ENCODE peak calls at places on chromosomes 5 and 9, in nine cellular contexts. X, V, F, G, I, K, U, C and W are unnamed samples.

GRCh38 chr5:169697518-169697890 is 60.4 kb downstream of the DOCK2 start:
- DNase-seq in C (no peak), G (no peak), F (no peak), U (no peak), V (no peak), I (no peak), X (no peak), K (no peak), W (no peak)

GRCh38 chr9:113919825-113920224 is 43.7 kb downstream of the ZNF618 start:
- DNase-seq in I (no peak), V (no peak), X (no peak), K (no peak), G (peak; percentile 44), C (no peak), F (no peak), U (no peak), W (no peak)

GRCh38 chr9:112046181-112046580 is 128.9 kb downstream of the SUSD1 start:
- DNase-seq in K (no peak), F (peak; percentile 29), G (no peak), I (no peak), X (no peak), U (no peak), C (no peak), V (peak; percentile 65), W (no peak)

GRCh38 chr9:126117158-126117425 is 209.5 kb upstream of the MVB12B start:
- DNase-seq in K (no peak), X (no peak), G (no peak), F (no peak), I (no peak), U (no peak), V (no peak), C (no peak), W (no peak)

GRCh38 chr5:177511796-177512675 is 2.4 kb upstream of the DOK3 start:
- DNase-seq in I (no peak), X (no peak), C (no peak), U (no peak), F (no peak), G (no peak), K (no peak), V (no peak), W (no peak)

GRCh38 chr5:135135530-135136201 is 101.6 kb upstream of the PITX1 start:
- DNase-seq in F (peak; percentile 70), I (peak; percentile 66), V (no peak), X (peak; percentile 63), K (peak; percentile 12), C (peak; percentile 14), U (no peak), G (no peak), W (no peak)

GRCh38 chr9:117547904-117548303 is 133.0 kb upstream of the ASTN2 start:
- DNase-seq in F (no peak), V (no peak), C (no peak), G (no peak), X (no peak), U (no peak), K (no peak), I (no peak), W (no peak)

GRCh38 chr5:1564824-1565736 is 41.3 kb upstream of the LPCAT1 start:
- DNase-seq in C (no peak), K (no peak), X (peak; percentile 13), I (no peak), G (no peak), U (no peak), V (no peak), F (no peak), W (no peak)

GRCh38 chr9:92206490-92206889 is 87.0 kb downstream of the IARS1 start:
- DNase-seq in F (no peak), U (no peak), V (peak; percentile 30), I (no peak), G (no peak), K (no peak), C (peak; percentile 12), X (no peak), W (no peak)

GRCh38 chr5:39765381-39765780 is 340.6 kb upstream of the DAB2 start:
- DNase-seq in X (no peak), K (peak; percentile 74), G (no peak), V (no peak), F (no peak), U (no peak), I (no peak), C (no peak), W (no peak)

GRCh38 chr9:98708933-98709911 is at the start of gene GABBR2:
- DNase-seq in K (no peak), U (no peak), I (no peak), X (no peak), V (no peak), G (peak; percentile 68), C (no peak), F (peak; percentile 15), W (no peak)

GRCh38 chr5:112709416-112709815 is 28.3 kb upstream of the APC start:
- DNase-seq in X (no peak), C (no peak), G (no peak), I (no peak), K (no peak), F (no peak), U (no peak), V (no peak), W (no peak)

GRCh38 chr9:35306281-35306680 is 144.5 kb downstream of the UNC13B start:
- DNase-seq in X (no peak), I (no peak), G (no peak), K (peak; percentile 31), F (no peak), V (peak; percentile 47), U (no peak), C (peak; percentile 20), W (no peak)

GRCh38 chr9:4226331-4227250 is 73.3 kb downstream of the GLIS3 start:
- DNase-seq in U (no peak), V (no peak), F (peak; percentile 64), K (no peak), C (no peak), G (peak; percentile 16), X (no peak), I (no peak), W (no peak)

GRCh38 chr9:101354143-101354764 is 30.6 kb downstream of the BAAT start:
- DNase-seq in F (peak; percentile 90), K (no peak), X (no peak), U (no peak), I (no peak), V (no peak), C (no peak), G (no peak), W (no peak)

GRCh38 chr9:78985084-78985738 is 586.6 kb upstream of the TLE4 start:
- DNase-seq in U (no peak), G (no peak), V (peak; percentile 31), F (no peak), C (no peak), K (peak; percentile 3), I (no peak), X (no peak), W (no peak)

GRCh38 chr9:127059648-127060365 is 62.6 kb downstream of the ANGPTL2 start:
- DNase-seq in K (no peak), X (no peak), C (no peak), U (no peak), G (no peak), I (no peak), F (no peak), V (no peak), W (peak; percentile 5)

GRCh38 chr9:14535161-14535930 is 157.9 kb downstream of the ZDHHC21 start:
- DNase-seq in K (no peak), X (no peak), U (no peak), C (no peak), V (no peak), G (no peak), I (no peak), F (no peak), W (no peak)

GRCh38 chr5:102971693-102972293 is 148.1 kb downstream of the GIN1 start:
- DNase-seq in V (peak; percentile 18), C (no peak), G (peak; percentile 37), X (no peak), K (peak; percentile 37), U (no peak), I (no peak), F (peak; percentile 42), W (peak; percentile 5)
- TF ChIP-seq CTCF in V (peak; percentile 41), C (peak; percentile 58), G (peak; percentile 45), X (no peak), K (peak; percentile 59), U (peak; percentile 29), I (peak; percentile 47), F (peak; percentile 68), W (peak; percentile 58)

GRCh38 chr5:16937023-16937379 is 913 bp upstream of the MYO10 start:
- DNase-seq in X (peak; percentile 77), K (no peak), C (no peak), U (no peak), G (peak; percentile 17), F (no peak), V (no peak), I (no peak), W (no peak)
- H3K4me3 ChIP-seq in X (peak overlapping the region; percentile 91), K (peak overlapping the region; percentile 89), C (peak overlapping the region; percentile 66), U (no peak overlapping the region), G (peak overlapping the region; percentile 88), F (peak overlapping the region; percentile 89), V (peak overlapping the region; percentile 87), I (peak overlapping the region; percentile 70), W (no peak overlapping the region)

DNA sequence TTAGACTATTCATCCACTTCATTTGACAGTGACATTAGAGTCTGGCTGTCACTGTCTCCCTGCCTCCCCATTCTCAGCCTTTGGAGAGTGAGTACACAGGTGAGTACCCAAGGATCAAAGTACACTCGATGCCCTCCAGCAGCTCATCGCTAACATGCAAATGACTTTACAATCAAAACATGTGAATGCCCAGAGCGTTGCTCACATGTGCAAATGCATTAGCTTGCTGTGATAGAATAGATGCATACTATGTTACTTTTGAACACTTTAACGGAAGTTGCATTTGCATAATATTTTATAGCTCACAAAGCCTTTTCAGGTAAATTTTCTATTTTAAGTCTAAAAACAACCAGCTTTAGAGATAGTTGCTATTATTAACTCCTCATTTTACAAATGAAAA is 107.6 kb downstream of the SYK start:
- DNase-seq in V (no peak), G (no peak), U (no peak), X (no peak), C (no peak), K (no peak), I (no peak), F (no peak), W (peak; percentile 51)
- TF ChIP-seq CTCF in V (no peak), G (no peak), U (no peak), X (no peak), C (no peak), K (no peak), I (no peak), F (no peak), W (no peak)

GRCh38 chr5:150284311-150284710 is 5.3 kb downstream of the CAMK2A start:
- DNase-seq in I (no peak), F (no peak), K (no peak), U (no peak), V (no peak), X (no peak), G (no peak), C (no peak), W (no peak)
- H3K4me3 ChIP-seq in I (no peak overlapping the region), F (no peak overlapping the region), K (no peak overlapping the region), U (no peak overlapping the region), V (no peak overlapping the region), X (no peak overlapping the region), G (no peak overlapping the region), C (no peak overlapping the region), W (no peak overlapping the region)

DNA sequence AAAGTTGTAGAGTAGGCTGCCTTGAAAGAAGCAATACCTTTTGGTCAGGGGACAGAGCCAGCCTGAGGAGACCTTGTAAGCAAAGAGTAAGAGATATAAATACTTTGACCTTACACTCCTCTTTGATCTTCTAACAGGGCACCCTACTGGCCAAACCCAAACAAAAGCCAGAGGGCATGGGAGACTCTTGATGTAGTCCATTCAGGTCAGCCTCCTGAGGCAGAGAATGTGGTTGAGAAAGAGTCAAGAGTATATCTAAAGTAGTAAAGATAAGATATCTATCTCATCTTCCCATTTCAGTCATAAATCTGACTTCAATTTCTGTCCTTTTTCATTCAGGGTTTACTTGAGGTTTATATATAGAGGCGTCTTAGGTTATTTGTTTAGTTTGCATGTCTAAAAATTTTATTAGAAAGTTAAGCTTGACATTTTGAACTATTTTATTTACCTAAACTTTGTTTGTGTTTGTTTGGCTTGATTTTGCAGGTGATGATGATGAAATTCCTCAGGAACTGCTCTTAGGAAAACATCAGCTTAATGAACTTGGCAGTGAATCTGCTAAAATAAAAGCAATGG is 125.7 kb downstream of the NIPBL start:
- DNase-seq in C (no peak), I (no peak), X (no peak), F (peak; percentile 6), G (peak; percentile 15), V (no peak), K (no peak), U (no peak), W (no peak)
- TF ChIP-seq CTCF in C (no peak), I (no peak), X (no peak), F (no peak), G (no peak), V (no peak), K (no peak), U (no peak), W (no peak)